ENCODE peak calls at places on chromosomes 16 and 17, in six cellular contexts. I, K, P, H, Z and F are unnamed samples.

GRCh38 chr17:3691539-3692166 is 4.3 kb downstream of the P2RX5 start:
- DNase-seq in I (no peak), K (peak), P (no peak), H (peak), Z (no peak), F (no peak)

GRCh38 chr16:82177555-82177954 is 7.5 kb upstream of the MPHOSPH6 start:
- DNase-seq in I (no peak), K (no peak), P (no peak), H (no peak), Z (no peak), F (no peak)

GRCh38 chr17:1399366-1399678 is 700 bp downstream of the YWHAE start:
- DNase-seq in I (no peak), K (no peak), P (no peak), H (no peak), Z (no peak), F (no peak)

GRCh38 chr17:72691601-72692000 is 400.9 kb downstream of the SLC39A11 start:
- DNase-seq in I (no peak), K (no peak), P (no peak), H (no peak), Z (no peak), F (peak)

GRCh38 chr16:30720086-30720485 is 21.1 kb downstream of the SRCAP start:
- DNase-seq in I (no peak), K (no peak), P (no peak), H (no peak), Z (no peak), F (no peak)

GRCh38 chr17:15233022-15233805 is 31.9 kb downstream of the PMP22 start:
- DNase-seq in I (peak), K (peak), P (no peak), H (no peak), Z (peak), F (peak)

GRCh38 chr16:53881371-53881770 is 177.4 kb downstream of the FTO start:
- DNase-seq in I (peak), K (no peak), P (no peak), H (no peak), Z (peak), F (peak)

GRCh38 chr17:42000399-42001076 is 16.7 kb downstream of the DNAJC7 start:
- DNase-seq in I (peak), K (no peak), P (no peak), H (no peak), Z (peak), F (no peak)

GRCh38 chr17:83154311-83155127 is 75.1 kb downstream of the METRNL start:
- DNase-seq in I (no peak), K (no peak), P (no peak), H (no peak), Z (no peak), F (no peak)

GRCh38 chr16:73065617-73066313 is 17.8 kb upstream of the ZFHX3 start:
- DNase-seq in I (peak), K (peak), P (peak), H (peak), Z (no peak), F (no peak)

GRCh38 chr16:89281189-89281577 is 63.7 kb downstream of the ZNF778 start:
- DNase-seq in I (no peak), K (no peak), P (no peak), H (no peak), Z (no peak), F (no peak)

GRCh38 chr16:88941051-88941932 is 35.7 kb downstream of the CBFA2T3 start:
- DNase-seq in I (no peak), K (no peak), P (no peak), H (no peak), Z (no peak), F (no peak)

GRCh38 chr17:82343560-82343959 is 10.0 kb upstream of the SECTM1 start:
- DNase-seq in I (no peak), K (no peak), P (no peak), H (no peak), Z (no peak), F (no peak)

GRCh38 chr16:85390511-85391174 is 222.5 kb upstream of the GSE1 start:
- DNase-seq in I (peak), K (no peak), P (no peak), H (peak), Z (peak), F (peak)

GRCh38 chr17:73924488-73925186 is 278.8 kb upstream of the RPL38 start:
- DNase-seq in I (no peak), K (no peak), P (no peak), H (no peak), Z (no peak), F (no peak)

GRCh38 chr17:57418463-57419246 is 162.3 kb downstream of the MSI2 start:
- DNase-seq in I (no peak), K (no peak), P (no peak), H (no peak), Z (no peak), F (no peak)

GRCh38 chr16:69804283-69804682 is 42.2 kb downstream of the WWP2 start:
- DNase-seq in I (no peak), K (no peak), P (no peak), H (no peak), Z (no peak), F (no peak)

GRCh38 chr17:9240659-9241370 is 219.5 kb downstream of the NTN1 start:
- DNase-seq in I (peak), K (peak), P (no peak), H (no peak), Z (peak), F (peak)

GRCh38 chr17:33520404-33521032 is 227.4 kb upstream of the ASIC2 start:
- DNase-seq in I (peak), K (peak), P (peak), H (peak), Z (peak), F (peak)

GRCh38 chr17:44111777-44112176 is 11.7 kb downstream of the HDAC5 start:
- DNase-seq in I (no peak), K (no peak), P (no peak), H (no peak), Z (no peak), F (no peak)

DNA sequence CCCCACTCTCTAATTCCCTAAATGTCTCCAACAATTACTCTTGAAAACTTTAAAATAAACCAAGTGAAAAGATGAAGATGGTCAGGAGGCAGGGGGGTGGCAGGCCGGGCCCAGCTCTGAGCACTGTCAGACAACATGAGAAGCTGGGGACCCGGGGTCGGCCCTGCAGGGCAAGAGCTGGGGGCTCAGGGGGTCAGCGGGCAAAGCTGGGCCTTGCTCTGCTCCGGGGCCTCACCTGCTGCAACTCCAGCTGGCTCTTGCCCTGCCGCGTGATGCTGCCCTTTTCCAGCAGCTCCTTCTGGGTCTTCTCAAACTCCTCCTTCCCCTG is 14.8 kb downstream of the CTRB1 start:
- DNase-seq in I (no peak), K (no peak), P (no peak), H (no peak), Z (no peak), F (no peak)
- H3K14ac ChIP-seq in I (no peak), K (no peak), P (no peak), H (no peak), Z (no peak), F (no peak)

DNA sequence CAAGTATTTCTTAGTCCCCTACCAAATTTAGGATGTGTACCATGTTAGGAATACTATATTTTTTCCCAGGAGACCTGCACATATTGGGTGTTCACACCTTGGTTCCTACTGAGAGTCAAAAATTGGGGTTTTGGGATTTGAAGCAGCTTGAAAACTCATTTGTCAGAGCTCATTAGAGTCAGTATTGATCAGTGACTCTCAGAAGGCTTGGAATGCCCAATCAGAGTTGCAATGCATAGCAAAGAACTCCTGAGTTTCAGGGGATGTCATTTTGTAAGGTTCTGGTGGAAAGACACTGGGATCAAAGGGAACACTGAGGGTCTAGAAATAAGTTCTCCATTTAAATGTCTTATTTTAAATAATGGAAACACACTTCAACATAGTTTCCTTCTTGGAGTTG is 5.1 kb downstream of the HLF start:
- DNase-seq in I (no peak), K (no peak), P (no peak), H (no peak), Z (no peak), F (no peak)
- H3K14ac ChIP-seq in I (no peak), K (no peak), P (no peak), H (no peak), Z (no peak), F (no peak)

GRCh38 chr17:78514521-78514920 is 62.7 kb downstream of the DNAH17 start:
- DNase-seq in I (no peak), K (no peak), P (no peak), H (no peak), Z (no peak), F (no peak)
- H3K14ac ChIP-seq in I (no peak), K (no peak), P (peak), H (no peak), Z (no peak), F (no peak)

GRCh38 chr17:17570207-17570797 is 21.2 kb downstream of the PEMT start:
- DNase-seq in I (peak), K (peak), P (no peak), H (peak), Z (peak), F (peak)

GRCh38 chr17:17568772-17569195 is 22.7 kb downstream of the PEMT start:
- DNase-seq in I (peak), K (peak), P (peak), H (peak), Z (peak), F (peak)

GRCh38 chr17:17572010-17572785 is 19.3 kb downstream of the PEMT start:
- DNase-seq in I (no peak), K (no peak), P (no peak), H (no peak), Z (no peak), F (no peak)

GRCh38 chr17:17569691-17570090 is 21.8 kb downstream of the PEMT start:
- DNase-seq in I (no peak), K (no peak), P (no peak), H (no peak), Z (no peak), F (no peak)

DNA sequence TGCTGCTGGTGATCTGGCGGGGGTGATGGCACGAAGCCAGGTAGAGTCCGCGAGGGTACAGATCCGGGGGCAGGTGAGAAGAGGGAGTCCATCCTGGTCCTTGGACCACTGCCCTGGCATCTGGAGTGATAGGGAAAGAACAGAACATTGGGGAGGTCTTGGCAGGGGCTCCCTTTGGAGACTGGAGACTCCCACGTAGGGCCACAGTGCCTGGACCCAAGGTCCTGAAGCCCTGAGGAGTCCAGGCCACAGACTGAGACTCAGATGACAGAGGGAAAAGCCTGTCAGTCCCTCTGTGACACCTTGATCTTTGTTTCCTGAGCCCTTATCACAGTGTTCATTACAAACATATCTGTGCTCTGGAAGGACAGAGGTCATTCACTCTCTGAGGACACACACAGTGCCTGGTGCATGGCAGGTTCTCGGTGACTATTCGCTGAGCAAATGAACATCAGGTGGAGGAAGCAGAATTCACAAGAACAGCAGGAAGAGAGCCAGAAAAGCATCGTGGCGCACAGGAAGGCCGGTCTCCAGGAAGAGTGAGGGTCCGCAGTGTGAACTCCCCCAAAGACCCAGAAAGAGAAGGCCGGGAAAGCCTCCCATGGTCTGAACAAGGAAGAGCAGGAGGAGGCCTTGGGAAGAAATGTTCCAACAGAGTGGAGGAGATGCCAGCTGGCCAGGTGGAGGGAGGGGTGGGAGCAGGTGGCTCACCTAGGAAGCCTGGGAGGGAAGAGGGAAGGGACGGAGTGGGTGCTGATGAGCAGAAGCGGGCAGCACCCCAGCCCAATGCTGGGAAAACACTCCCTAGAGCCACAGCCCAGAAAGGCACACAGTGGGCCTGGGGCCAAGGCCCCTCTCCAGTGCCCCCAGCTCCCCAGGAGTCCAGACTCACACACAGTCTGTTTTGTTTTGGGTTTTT is 20.5 kb downstream of the PEMT start:
- DNase-seq in I (no peak), K (no peak), P (no peak), H (no peak), Z (no peak), F (no peak)
- H3K14ac ChIP-seq in I (no peak), K (no peak), P (no peak), H (no peak), Z (no peak), F (no peak)

GRCh38 chr17:37541880-37542675 is 52.4 kb downstream of the DUSP14 start:
- DNase-seq in I (peak), K (no peak), P (no peak), H (no peak), Z (no peak), F (peak)
- H3K14ac ChIP-seq in I (no peak), K (no peak), P (no peak), H (no peak), Z (no peak), F (peak)

DNA sequence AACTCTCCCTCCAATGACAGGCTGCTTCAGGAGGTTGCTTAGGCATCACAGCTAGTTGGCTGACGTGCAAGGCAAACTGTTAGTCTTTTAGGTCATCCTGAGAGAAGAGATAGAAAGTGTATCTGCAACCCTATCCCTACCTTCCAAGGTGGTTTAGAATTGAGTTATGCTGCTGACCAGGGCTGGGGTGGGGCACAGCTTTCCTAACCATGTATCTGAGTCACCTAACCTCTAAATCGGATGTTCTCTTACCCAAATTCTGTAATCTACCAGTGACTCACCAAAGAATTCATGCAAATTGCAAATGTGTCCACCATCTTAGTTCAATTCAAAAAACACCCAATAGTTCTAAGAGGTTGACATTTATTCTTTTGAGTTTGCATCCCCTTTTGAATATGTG is 107.2 kb upstream of the DYNLRB2 start:
- DNase-seq in I (no peak), K (no peak), P (no peak), H (no peak), Z (peak), F (no peak)
- H3K14ac ChIP-seq in I (no peak), K (no peak), P (no peak), H (no peak), Z (no peak), F (no peak)

GRCh38 chr17:17469358-17469757 is 7.4 kb upstream of the MED9 start:
- DNase-seq in I (no peak), K (no peak), P (no peak), H (no peak), Z (no peak), F (no peak)
- H3K14ac ChIP-seq in I (no peak), K (no peak), P (no peak), H (no peak), Z (no peak), F (no peak)

DNA sequence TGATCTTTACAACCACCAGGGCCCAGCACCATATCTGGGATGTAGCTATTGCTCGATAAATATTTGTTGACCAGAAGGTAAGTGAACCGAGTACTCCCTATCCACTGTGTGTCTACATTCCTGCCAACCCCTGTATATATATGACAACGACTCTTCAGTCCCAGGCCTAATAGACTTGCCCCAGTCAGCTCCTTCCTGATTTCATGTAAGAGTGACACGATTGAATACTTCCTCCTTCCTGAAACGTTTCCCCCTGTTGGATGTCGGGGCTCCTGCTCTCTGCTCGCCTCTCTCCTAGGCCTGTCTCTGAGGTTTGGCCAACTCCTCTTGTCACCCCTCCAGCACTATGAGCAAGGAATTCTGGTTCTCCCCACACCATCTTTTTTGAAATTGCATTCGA is 178.8 kb downstream of the PRKCA start:
- DNase-seq in I (no peak), K (no peak), P (no peak), H (no peak), Z (no peak), F (no peak)
- H3K14ac ChIP-seq in I (no peak), K (no peak), P (no peak), H (no peak), Z (no peak), F (no peak)